ENCODE peak calls at places on chromosomes 5 and 9, in ten cellular contexts. One of them, this sample, is unnamed.

GRCh38 chr5:95439801-95440493 is 48.8 kb downstream of the FAM81B start:
- DNase-seq in left ventricle myocardium inferior: no peak
- DNase-seq in fibroblast of pulmonary artery: no peak
- DNase-seq in GM04504: no peak
- DNase-seq in Peyer's patch: no peak
- DNase-seq in activated naive CD4-positive, alpha-beta T cell treated with Interleukin-2 at 50 U/mL for 16 hours: no peak
- DNase-seq in EL: no peak
- DNase-seq in endothelial cell: no peak
- DNase-seq in ascending aorta: no peak
- DNase-seq in cardiac muscle cell: peak; percentile 28
- DNase-seq in this sample: no peak

GRCh38 chr9:82991684-82992083 is 71.3 kb downstream of the RASEF start:
- DNase-seq in left ventricle myocardium inferior: no peak
- DNase-seq in fibroblast of pulmonary artery: no peak
- DNase-seq in GM04504: no peak
- DNase-seq in Peyer's patch: no peak
- DNase-seq in activated naive CD4-positive, alpha-beta T cell treated with Interleukin-2 at 50 U/mL for 16 hours: no peak
- DNase-seq in EL: no peak
- DNase-seq in endothelial cell: no peak
- DNase-seq in ascending aorta: no peak
- DNase-seq in cardiac muscle cell: no peak
- DNase-seq in this sample: no peak

GRCh38 chr5:87361031-87361443 is 51.7 kb downstream of the CCNH start:
- DNase-seq in left ventricle myocardium inferior: no peak
- DNase-seq in fibroblast of pulmonary artery: peak; percentile 45
- DNase-seq in GM04504: peak; percentile 57
- DNase-seq in Peyer's patch: no peak
- DNase-seq in activated naive CD4-positive, alpha-beta T cell treated with Interleukin-2 at 50 U/mL for 16 hours: no peak
- DNase-seq in EL: no peak
- DNase-seq in endothelial cell: no peak
- DNase-seq in ascending aorta: no peak
- DNase-seq in cardiac muscle cell: no peak
- DNase-seq in this sample: no peak

GRCh38 chr9:114080773-114081440 is 2.8 kb upstream of the AMBP start:
- DNase-seq in left ventricle myocardium inferior: no peak
- DNase-seq in fibroblast of pulmonary artery: no peak
- DNase-seq in GM04504: no peak
- DNase-seq in Peyer's patch: no peak
- DNase-seq in activated naive CD4-positive, alpha-beta T cell treated with Interleukin-2 at 50 U/mL for 16 hours: no peak
- DNase-seq in EL: no peak
- DNase-seq in endothelial cell: no peak
- DNase-seq in ascending aorta: no peak
- DNase-seq in cardiac muscle cell: no peak
- DNase-seq in this sample: peak; percentile 90

GRCh38 chr5:80959138-80959537 is 1.0 kb upstream of the RASGRF2 start:
- DNase-seq in left ventricle myocardium inferior: no peak
- DNase-seq in fibroblast of pulmonary artery: no peak
- DNase-seq in GM04504: no peak
- DNase-seq in Peyer's patch: no peak
- DNase-seq in activated naive CD4-positive, alpha-beta T cell treated with Interleukin-2 at 50 U/mL for 16 hours: no peak
- DNase-seq in EL: no peak
- DNase-seq in endothelial cell: no peak
- DNase-seq in ascending aorta: no peak
- DNase-seq in cardiac muscle cell: no peak
- DNase-seq in this sample: no peak

GRCh38 chr9:105503873-105504272 is 54.1 kb upstream of the FKTN start:
- DNase-seq in left ventricle myocardium inferior: no peak
- DNase-seq in fibroblast of pulmonary artery: peak; percentile 32
- DNase-seq in GM04504: no peak
- DNase-seq in Peyer's patch: no peak
- DNase-seq in activated naive CD4-positive, alpha-beta T cell treated with Interleukin-2 at 50 U/mL for 16 hours: no peak
- DNase-seq in EL: no peak
- DNase-seq in endothelial cell: no peak
- DNase-seq in ascending aorta: no peak
- DNase-seq in cardiac muscle cell: no peak
- DNase-seq in this sample: peak; percentile 11

GRCh38 chr5:43049216-43049615 is 9.1 kb upstream of the ANXA2R start:
- DNase-seq in left ventricle myocardium inferior: no peak
- DNase-seq in fibroblast of pulmonary artery: no peak
- DNase-seq in GM04504: no peak
- DNase-seq in Peyer's patch: no peak
- DNase-seq in activated naive CD4-positive, alpha-beta T cell treated with Interleukin-2 at 50 U/mL for 16 hours: no peak
- DNase-seq in EL: no peak
- DNase-seq in endothelial cell: no peak
- DNase-seq in ascending aorta: no peak
- DNase-seq in cardiac muscle cell: no peak
- DNase-seq in this sample: no peak

GRCh38 chr9:129281506-129282145 is 103.6 kb upstream of the IER5L start:
- DNase-seq in left ventricle myocardium inferior: no peak
- DNase-seq in fibroblast of pulmonary artery: no peak
- DNase-seq in GM04504: no peak
- DNase-seq in Peyer's patch: peak; percentile 12
- DNase-seq in activated naive CD4-positive, alpha-beta T cell treated with Interleukin-2 at 50 U/mL for 16 hours: no peak
- DNase-seq in EL: no peak
- DNase-seq in endothelial cell: no peak
- DNase-seq in ascending aorta: no peak
- DNase-seq in cardiac muscle cell: no peak
- DNase-seq in this sample: no peak

GRCh38 chr5:165108809-165109208 is 1603.4 kb downstream of the MAT2B start:
- DNase-seq in left ventricle myocardium inferior: no peak
- DNase-seq in fibroblast of pulmonary artery: no peak
- DNase-seq in GM04504: no peak
- DNase-seq in Peyer's patch: no peak
- DNase-seq in activated naive CD4-positive, alpha-beta T cell treated with Interleukin-2 at 50 U/mL for 16 hours: no peak
- DNase-seq in EL: no peak
- DNase-seq in endothelial cell: no peak
- DNase-seq in ascending aorta: no peak
- DNase-seq in cardiac muscle cell: no peak
- DNase-seq in this sample: no peak

GRCh38 chr9:21961569-21961968 is 32.6 kb downstream of the CDKN2A start:
- DNase-seq in left ventricle myocardium inferior: no peak
- DNase-seq in fibroblast of pulmonary artery: no peak
- DNase-seq in GM04504: no peak
- DNase-seq in Peyer's patch: no peak
- DNase-seq in activated naive CD4-positive, alpha-beta T cell treated with Interleukin-2 at 50 U/mL for 16 hours: no peak
- DNase-seq in EL: no peak
- DNase-seq in endothelial cell: no peak
- DNase-seq in ascending aorta: no peak
- DNase-seq in cardiac muscle cell: no peak
- DNase-seq in this sample: no peak

This sample was measured in ACHN.